ENCODE peak calls at places on chromosomes 5 and 9, in nine cellular contexts. N is kidney epithelial cell, J is astrocyte of the cerebellum, Q is fibroblast of the aortic adventitia, D is SJSA1, G is brain microvascular endothelial cell, S is cardiac muscle cell, C is lung, R is AG09309. X is an unnamed sample.

GRCh38 chr9:74414325-74414724 is 82.8 kb upstream of the RORB start:
- DNase-seq in Q (no peak), R (no peak), D (no peak), C (no peak), J (no peak), N (no peak), S (no peak), G (no peak), X (no peak)

GRCh38 chr9:95107001-95107749 is 210.3 kb downstream of the FANCC start:
- DNase-seq in G (peak), Q (peak), R (peak), J (peak), D (peak), C (no peak), N (peak), S (no peak), X (no peak)

GRCh38 chr5:176565760-176566288 is 16.7 kb downstream of the CDHR2 start:
- DNase-seq in J (no peak), S (no peak), D (no peak), Q (no peak), N (no peak), R (no peak), C (no peak), G (no peak), X (no peak)

GRCh38 chr5:146947181-146947941 is 68.8 kb upstream of the PPP2R2B start:
- DNase-seq in N (no peak), Q (peak), G (no peak), J (no peak), S (peak), C (no peak), R (no peak), D (no peak), X (no peak)

GRCh38 chr5:172311026-172311425 is 27.5 kb upstream of the UBTD2 start:
- DNase-seq in S (no peak), G (no peak), C (no peak), D (no peak), R (no peak), N (no peak), Q (no peak), J (no peak), X (no peak)

GRCh38 chr9:19922476-19923118 is 133.8 kb upstream of the SLC24A2 start:
- DNase-seq in D (no peak), Q (peak), G (peak), C (no peak), S (peak), R (peak), N (no peak), J (peak), X (peak)

GRCh38 chr5:31561936-31562335 is 29.8 kb downstream of the C5orf22 start:
- DNase-seq in D (no peak), G (no peak), R (no peak), S (no peak), N (no peak), J (no peak), Q (no peak), C (no peak), X (no peak)

GRCh38 chr9:124621371-124622328 is 114.5 kb upstream of the NR5A1 start:
- DNase-seq in J (peak), C (no peak), G (peak), R (peak), D (peak), N (no peak), Q (peak), S (no peak), X (no peak)

GRCh38 chr5:14202462-14202861 is 59.3 kb downstream of the TRIO start:
- DNase-seq in J (peak), G (peak), Q (no peak), R (no peak), C (no peak), D (peak), N (no peak), S (no peak), X (no peak)

GRCh38 chr5:113427871-113428574 is 6.8 kb downstream of the TSSK1B start:
- DNase-seq in C (no peak), N (no peak), R (no peak), D (no peak), G (no peak), S (no peak), Q (no peak), J (no peak), X (no peak)

GRCh38 chr5:109411627-109412026 is 1.9 kb upstream of the PJA2 start:
- DNase-seq in Q (peak), C (no peak), S (no peak), R (peak), D (peak), N (peak), G (peak), J (peak), X (peak)

GRCh38 chr9:107176701-107177100 is 106.4 kb upstream of the RAD23B start:
- DNase-seq in N (no peak), G (no peak), D (peak), J (no peak), R (no peak), Q (peak), S (no peak), C (no peak), X (peak)

GRCh38 chr5:133400831-133401351 is 211.4 kb downstream of the FSTL4 start:
- DNase-seq in C (peak), N (no peak), G (no peak), Q (no peak), J (no peak), S (no peak), D (no peak), R (no peak), X (no peak)

GRCh38 chr5:134649163-134649916 is 755 bp downstream of the SEC24A start:
- DNase-seq in Q (peak), J (no peak), S (no peak), G (no peak), R (no peak), C (no peak), D (peak), N (no peak), X (no peak)

GRCh38 chr9:72351538-72352453 is 13.2 kb downstream of the ZFAND5 start:
- DNase-seq in Q (peak), G (peak), J (no peak), D (peak), C (no peak), R (no peak), N (no peak), S (no peak), X (peak)

GRCh38 chr5:82912462-82912861 is 164.7 kb downstream of the TMEM167A start:
- DNase-seq in D (no peak), G (no peak), C (no peak), J (no peak), R (no peak), S (no peak), N (no peak), Q (no peak), X (no peak)

GRCh38 chr5:160161626-160162025 is 42.4 kb upstream of the PWWP2A start:
- DNase-seq in S (no peak), Q (no peak), C (no peak), J (no peak), G (no peak), R (no peak), D (no peak), N (no peak), X (no peak)

GRCh38 chr9:84670106-84670800 is 724 bp downstream of the NTRK2 start:
- DNase-seq in D (no peak), G (no peak), S (peak), N (no peak), Q (no peak), J (no peak), C (no peak), R (no peak), X (no peak)

GRCh38 chr9:89902450-89902849 is 297.6 kb downstream of the GADD45G start:
- DNase-seq in G (no peak), Q (peak), D (no peak), J (peak), C (no peak), R (no peak), S (no peak), N (no peak), X (no peak)

GRCh38 chr5:149834246-149834855 is 104.2 kb downstream of the PPARGC1B start:
- DNase-seq in D (peak), G (peak), C (peak), N (peak), S (peak), J (peak), R (peak), Q (peak), X (no peak)

GRCh38 chr5:10702040-10702629 is 58.9 kb downstream of the DAP start:
- DNase-seq in D (peak), Q (peak), R (no peak), J (peak), N (peak), G (peak), S (no peak), C (peak), X (peak)

GRCh38 chr5:133316346-133317343 is 264.8 kb downstream of the HSPA4 start:
- DNase-seq in C (no peak), N (no peak), D (no peak), J (no peak), Q (no peak), R (no peak), G (no peak), S (peak), X (no peak)

GRCh38 chr5:360277-361027 is 38.9 kb downstream of the AHRR start:
- DNase-seq in S (no peak), D (no peak), N (no peak), J (no peak), Q (no peak), G (no peak), R (no peak), C (peak), X (no peak)

GRCh38 chr5:151720195-151720594 is 33.5 kb upstream of the SPARC start:
- DNase-seq in D (no peak), Q (no peak), R (no peak), G (no peak), C (no peak), J (no peak), S (no peak), N (no peak), X (no peak)

GRCh38 chr5:179192185-179192890 is 132.2 kb downstream of the ZNF354C start:
- DNase-seq in Q (no peak), N (no peak), C (no peak), D (no peak), R (no peak), J (no peak), G (no peak), S (no peak), X (no peak)

DNA sequence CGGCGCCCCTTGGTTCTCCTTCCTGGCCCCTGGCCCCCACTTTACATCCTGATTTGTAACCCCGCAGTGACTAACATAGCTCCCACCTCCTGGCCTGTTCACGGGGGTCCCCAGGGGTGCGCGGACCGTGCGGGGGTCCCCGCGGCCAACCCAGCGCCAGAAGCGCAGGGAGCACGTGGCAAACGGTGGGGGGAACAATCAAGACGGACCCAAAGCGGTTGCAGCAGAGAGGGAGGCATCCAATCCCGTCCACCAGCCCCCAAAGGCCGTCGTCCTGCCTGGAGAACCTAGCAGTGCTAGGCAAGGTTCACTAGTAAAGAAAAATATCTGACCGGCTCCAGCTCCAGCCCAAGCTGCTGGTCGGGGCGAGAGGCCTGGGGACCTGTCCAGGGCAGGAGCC is 201.5 kb downstream of the AUH start:
- DNase-seq in N (no peak), C (no peak), G (no peak), D (no peak), J (no peak), R (no peak), S (no peak), Q (no peak), X (no peak)
- H3K4me3 ChIP-seq in N (no peak), C (no peak), G (no peak), D (no peak), J (no peak), R (no peak), S (no peak), Q (no peak), X (no peak)

GRCh38 chr9:26722755-26723154 is 169.8 kb downstream of the CAAP1 start:
- DNase-seq in R (no peak), S (no peak), J (no peak), Q (no peak), D (no peak), N (no peak), G (no peak), C (no peak), X (no peak)

GRCh38 chr9:26723486-26723885 is 169.1 kb downstream of the CAAP1 start:
- DNase-seq in R (no peak), J (no peak), G (no peak), D (peak), N (no peak), S (peak), C (no peak), Q (peak), X (no peak)

GRCh38 chr9:26725573-26725972 is 167.0 kb downstream of the CAAP1 start:
- DNase-seq in S (no peak), R (no peak), Q (peak), D (no peak), N (no peak), J (no peak), C (no peak), G (no peak), X (peak)

DNA sequence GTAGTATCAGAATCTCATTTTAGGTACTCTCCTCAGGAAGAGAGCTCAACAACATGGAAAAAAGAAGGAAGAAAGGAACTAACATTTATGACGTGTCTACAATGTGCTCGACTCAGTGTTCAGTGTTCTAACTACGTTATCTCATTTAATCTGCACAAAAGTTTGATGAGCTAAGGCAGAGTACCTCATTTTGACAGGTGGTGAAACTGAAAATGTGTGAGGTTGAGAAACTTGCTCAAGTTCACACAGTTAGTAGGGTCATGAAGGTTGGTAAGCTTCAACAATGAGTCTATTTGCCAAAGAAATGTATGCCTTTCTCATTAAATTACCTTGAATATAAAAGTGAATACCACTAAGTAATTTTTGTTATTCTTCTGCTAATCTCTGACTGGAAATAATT is 165.1 kb downstream of the CAAP1 start:
- DNase-seq in J (no peak), D (no peak), Q (no peak), S (no peak), R (no peak), N (no peak), G (no peak), C (no peak), X (no peak)
- H3K4me3 ChIP-seq in J (no peak), D (no peak), Q (no peak), S (no peak), R (no peak), N (no peak), G (no peak), C (no peak), X (no peak)

GRCh38 chr9:32828861-32829260 is 45.5 kb downstream of the TMEM215 start:
- DNase-seq in C (no peak), S (no peak), J (no peak), D (no peak), N (no peak), R (no peak), Q (no peak), G (no peak), X (no peak)
- H3K4me3 ChIP-seq in C (no peak), S (no peak), J (no peak), D (no peak), N (no peak), R (no peak), Q (no peak), G (no peak), X (no peak)

DNA sequence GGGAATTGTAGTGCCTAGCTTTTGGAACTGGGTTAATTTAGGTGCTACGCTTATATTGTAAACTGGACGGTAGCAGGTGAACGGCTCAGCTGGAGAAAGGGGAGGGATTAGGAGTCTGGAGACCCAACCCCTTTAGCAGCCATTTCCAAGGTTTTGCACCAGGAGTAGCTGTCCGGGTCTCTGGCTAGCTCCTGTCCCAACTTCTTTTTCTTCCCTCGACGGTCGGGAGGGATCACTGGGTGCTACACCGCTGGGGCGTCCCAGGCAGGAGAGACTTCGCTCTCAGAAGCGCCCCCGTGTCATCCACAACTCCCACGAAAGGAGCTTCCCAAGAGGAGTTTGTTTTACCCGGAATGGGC is 1640.9 kb upstream of the C9orf72 start:
- DNase-seq in N (peak), D (no peak), S (peak), R (no peak), J (no peak), G (no peak), Q (no peak), C (no peak), X (no peak)
- H3K4me3 ChIP-seq in N (peak), D (no peak), S (peak), R (no peak), J (peak), G (peak), Q (no peak), C (no peak), X (peak)

GRCh38 chr5:67059747-67060490 is 136.7 kb downstream of the CD180 start:
- DNase-seq in R (no peak), C (no peak), N (no peak), J (peak), S (no peak), Q (peak), G (peak), D (peak), X (peak)
- H3K4me3 ChIP-seq in R (no peak), C (no peak), N (no peak), J (no peak), S (peak), Q (no peak), G (peak), D (no peak), X (no peak)

GRCh38 chr9:96394832-96395496 is 11.5 kb upstream of the SLC35D2 start:
- DNase-seq in S (no peak), D (no peak), R (no peak), Q (no peak), J (no peak), G (no peak), C (no peak), N (no peak), X (no peak)

GRCh38 chr9:96395964-96396363 is 12.5 kb upstream of the SLC35D2 start:
- DNase-seq in C (no peak), J (no peak), N (no peak), R (no peak), Q (no peak), G (no peak), D (no peak), S (no peak), X (no peak)

GRCh38 chr9:96388144-96388543 is 4.6 kb upstream of the SLC35D2 start:
- DNase-seq in J (no peak), R (no peak), D (no peak), N (no peak), G (no peak), Q (no peak), S (no peak), C (no peak), X (no peak)

GRCh38 chr9:96391021-96391765 is 7.7 kb upstream of the SLC35D2 start:
- DNase-seq in J (no peak), Q (no peak), C (no peak), R (no peak), G (no peak), D (peak), N (no peak), S (no peak), X (no peak)

GRCh38 chr9:96392263-96392662 is 8.8 kb upstream of the SLC35D2 start:
- DNase-seq in D (no peak), J (no peak), S (no peak), Q (no peak), N (no peak), R (no peak), G (no peak), C (no peak), X (no peak)
- H3K4me3 ChIP-seq in D (no peak), J (no peak), S (no peak), Q (no peak), N (no peak), R (no peak), G (no peak), C (no peak), X (no peak)

GRCh38 chr9:113927277-113927676 is 51.2 kb downstream of the ZNF618 start:
- DNase-seq in S (no peak), Q (no peak), D (no peak), C (no peak), R (no peak), J (no peak), N (no peak), G (no peak), X (no peak)
- H3K4me3 ChIP-seq in S (no peak), Q (no peak), D (no peak), C (no peak), R (no peak), J (no peak), N (no peak), G (no peak), X (no peak)

GRCh38 chr9:133787749-133788015 is 49.5 kb upstream of the SARDH start:
- DNase-seq in C (no peak), Q (peak), D (no peak), R (no peak), J (no peak), N (no peak), S (peak), G (no peak), X (no peak)
- H3K4me3 ChIP-seq in C (no peak), Q (no peak), D (no peak), R (no peak), J (no peak), N (no peak), S (no peak), G (no peak), X (no peak)

GRCh38 chr5:139682016-139682975 is 34.1 kb downstream of the CXXC5 start:
- DNase-seq in S (no peak), R (no peak), N (no peak), J (no peak), Q (no peak), C (no peak), D (no peak), G (no peak), X (no peak)

GRCh38 chr5:139684350-139684880 is 36.3 kb downstream of the CXXC5 start:
- DNase-seq in N (no peak), Q (no peak), G (no peak), S (no peak), J (no peak), D (no peak), R (no peak), C (no peak), X (no peak)

GRCh38 chr5:139681466-139681865 is 33.3 kb downstream of the CXXC5 start:
- DNase-seq in N (no peak), J (no peak), Q (no peak), D (no peak), S (no peak), C (no peak), G (no peak), R (no peak), X (no peak)

GRCh38 chr5:139684881-139685749 is 37.0 kb downstream of the CXXC5 start:
- DNase-seq in D (no peak), S (no peak), C (no peak), Q (no peak), G (no peak), N (no peak), R (no peak), J (no peak), X (no peak)

GRCh38 chr5:139683295-139684271 is 35.4 kb downstream of the CXXC5 start:
- DNase-seq in S (no peak), Q (no peak), C (no peak), R (no peak), G (no peak), N (no peak), J (no peak), D (no peak), X (no peak)
- H3K4me3 ChIP-seq in S (no peak), Q (no peak), C (no peak), R (no peak), G (no peak), N (no peak), J (no peak), D (no peak), X (no peak)

DNA sequence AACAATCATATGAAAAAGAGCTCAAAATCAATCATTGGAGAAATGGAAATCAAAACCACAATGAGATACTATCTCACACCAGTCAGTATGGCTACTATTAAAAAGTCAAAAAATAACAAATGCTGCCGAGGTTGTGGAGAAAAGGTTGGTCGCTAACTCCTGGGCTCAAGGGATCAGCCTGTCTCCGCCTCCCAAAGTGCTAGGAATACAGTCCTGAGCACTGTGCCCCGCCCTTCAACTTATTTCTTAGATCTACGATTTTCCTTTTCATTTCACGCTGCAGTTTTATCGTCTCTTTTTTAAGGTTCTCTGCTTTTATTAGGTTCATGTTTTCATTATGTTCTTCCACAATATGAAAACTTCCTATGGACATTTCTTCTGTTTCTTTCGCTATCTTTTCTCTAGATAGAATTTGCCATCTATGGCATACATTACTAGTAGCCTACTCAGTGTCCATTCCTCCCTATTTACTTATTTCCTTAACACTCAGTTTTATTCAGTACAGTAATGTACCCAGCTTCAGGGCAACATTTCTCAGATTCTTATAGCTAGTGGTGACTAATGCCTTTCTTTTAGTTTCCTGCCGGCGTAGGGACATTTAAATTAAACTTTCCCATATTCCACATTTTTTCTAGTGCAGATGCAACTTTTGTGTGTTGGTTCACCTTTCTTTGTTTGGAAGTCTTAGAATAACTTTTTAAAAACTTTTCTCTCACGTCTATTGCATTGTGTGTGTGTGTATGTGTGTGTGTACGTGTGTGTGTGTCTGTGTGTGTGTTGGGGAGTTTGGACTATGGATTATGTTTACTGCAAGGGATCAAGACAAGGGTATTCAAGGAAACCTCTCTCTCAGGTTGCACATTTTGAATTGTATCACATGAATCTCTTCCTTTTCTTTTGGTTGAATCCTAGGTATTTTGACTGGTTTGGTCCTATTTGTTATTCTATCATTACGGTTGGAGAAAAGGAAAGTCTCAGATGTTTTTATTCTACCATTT is 21.6 kb upstream of the FBN2 start:
- DNase-seq in G (peak), D (no peak), S (no peak), Q (no peak), N (no peak), J (no peak), C (no peak), R (no peak), X (no peak)
- H3K4me3 ChIP-seq in G (no peak), D (no peak), S (no peak), Q (no peak), N (no peak), J (no peak), C (no peak), R (no peak), X (no peak)

X was measured in skeletal muscle cell.